ENCODE peak calls at places on chromosome 2, in seven cellular contexts. Q is GM12878; B is stimulated activated naive CD8-positive, alpha-beta T cell treated with anti-CD3 and anti-CD28 coated beads, Interleukin-15, amount 100 ng/mL, for 72 hours; R is activated T-helper 17 cell treated with anti-CD3 and anti-CD28 coated beads, Interleukin-2, amount 50 U/mL, for 72 hours; E is body of pancreas; A is naive thymus-derived CD4-positive, alpha-beta T cell; P is activated T-cell treated with anti-CD3 and anti-CD28 coated beads, Interleukin-2, amount 50 U/mL, for 4 hours. O is an unnamed sample.

GRCh38 chr2:28152585-28153284 is 239.9 kb upstream of the FOSL2 start:
- ATAC-seq in Q (no peak), B (no peak), R (no peak), E (no peak), A (no peak), P (no peak), O (no peak)

GRCh38 chr2:74077636-74078035 is 70.1 kb downstream of the BOLA3 start:
- ATAC-seq in Q (no peak), B (no peak), R (no peak), E (no peak), A (no peak), P (no peak), O (no peak)

GRCh38 chr2:189363559-189363958 is 77.7 kb upstream of the WDR75 start:
- ATAC-seq in Q (no peak), B (no peak), R (no peak), E (no peak), A (no peak), P (no peak), O (no peak)

GRCh38 chr2:178650554-178650953 is 156.7 kb downstream of the TTN start:
- ATAC-seq in Q (no peak), B (no peak), R (no peak), E (no peak), A (no peak), P (no peak), O (no peak)

GRCh38 chr2:227606476-227606875 is 7.8 kb downstream of the SCYGR2 start:
- ATAC-seq in Q (no peak), B (no peak), R (no peak), E (no peak), A (no peak), P (no peak), O (no peak)

GRCh38 chr2:26486789-26487188 is 8.9 kb upstream of the OTOF start:
- ATAC-seq in Q (no peak), B (peak), R (no peak), E (no peak), A (no peak), P (no peak), O (peak)

GRCh38 chr2:178683877-178684276 is 123.3 kb downstream of the TTN start:
- ATAC-seq in Q (no peak), B (no peak), R (no peak), E (no peak), A (no peak), P (no peak), O (no peak)

GRCh38 chr2:240412975-240413812 is 22.3 kb upstream of the GPC1 start:
- ATAC-seq in Q (no peak), B (no peak), R (no peak), E (no peak), A (no peak), P (no peak), O (peak)

GRCh38 chr2:62870966-62871365 is 165.5 kb downstream of the EHBP1 start:
- ATAC-seq in Q (no peak), B (no peak), R (no peak), E (no peak), A (no peak), P (no peak), O (no peak)

GRCh38 chr2:187529248-187529976 is 24.8 kb downstream of the TFPI start:
- ATAC-seq in Q (no peak), B (no peak), R (no peak), E (no peak), A (no peak), P (no peak), O (no peak)

GRCh38 chr2:227423633-227424499 is 36.1 kb upstream of the SCYGR1 start:
- ATAC-seq in Q (no peak), B (no peak), R (no peak), E (no peak), A (no peak), P (no peak), O (no peak)

GRCh38 chr2:79876430-79876829 is 363.6 kb downstream of the CTNNA2 start:
- ATAC-seq in Q (peak), B (no peak), R (no peak), E (no peak), A (no peak), P (no peak), O (no peak)

GRCh38 chr2:207203056-207203455 is 37.3 kb upstream of the KLF7 start:
- ATAC-seq in Q (no peak), B (no peak), R (no peak), E (no peak), A (no peak), P (no peak), O (no peak)

GRCh38 chr2:140454717-140455116 is 1674.5 kb upstream of the NXPH2 start:
- ATAC-seq in Q (no peak), B (no peak), R (no peak), E (no peak), A (no peak), P (no peak), O (no peak)

GRCh38 chr2:39411186-39411944 is 25.7 kb downstream of the MAP4K3 start:
- ATAC-seq in Q (peak), B (no peak), R (peak), E (no peak), A (no peak), P (peak), O (no peak)

GRCh38 chr2:152618188-152618564 is 99.1 kb downstream of the PRPF40A start:
- ATAC-seq in Q (no peak), B (no peak), R (no peak), E (no peak), A (no peak), P (no peak), O (no peak)

GRCh38 chr2:63440612-63441011 is 147.7 kb downstream of the WDPCP start:
- ATAC-seq in Q (no peak), B (no peak), R (peak), E (no peak), A (no peak), P (peak), O (no peak)

GRCh38 chr2:44602446-44602845 is 240.7 kb downstream of the CAMKMT start:
- ATAC-seq in Q (no peak), B (no peak), R (no peak), E (no peak), A (no peak), P (no peak), O (no peak)

GRCh38 chr2:172613610-172614231 is 57.8 kb downstream of the PDK1 start:
- ATAC-seq in Q (no peak), B (peak), R (no peak), E (no peak), A (no peak), P (no peak), O (no peak)